ENCODE peak calls at places on chromosomes 7 and 10, in four cellular contexts. D, N, S and P are unnamed samples.

GRCh38 chr7:81111358-81111757 is 192.5 kb upstream of the SEMA3C start:
- DNase-seq in D (no peak), S (no peak), N (no peak), P (peak; percentile 18)

GRCh38 chr7:35467456-35467978 is 213.6 kb upstream of the TBX20 start:
- DNase-seq in D (no peak), S (no peak), N (no peak), P (no peak)

GRCh38 chr7:115008465-115009114 is 86.7 kb downstream of the MDFIC start:
- DNase-seq in N (no peak), S (no peak), D (no peak), P (no peak)

GRCh38 chr7:92763636-92764423 is 72.5 kb downstream of the CDK6 start:
- DNase-seq in N (peak; percentile 49), D (peak; percentile 70), S (peak; percentile 63), P (no peak)

GRCh38 chr10:114711487-114712250 is 53.6 kb upstream of the ABLIM1 start:
- DNase-seq in N (no peak), D (no peak), S (no peak), P (no peak)

GRCh38 chr7:131878777-131879176 is 322.3 kb upstream of the PODXL start:
- DNase-seq in N (no peak), D (no peak), S (no peak), P (no peak)

GRCh38 chr7:140542226-140542625 is 62.9 kb upstream of the MKRN1 start:
- DNase-seq in N (no peak), S (no peak), D (no peak), P (no peak)

GRCh38 chr10:110426294-110427153 is 71.2 kb upstream of the DUSP5 start:
- DNase-seq in S (no peak), D (no peak), N (peak; percentile 19), P (no peak)

GRCh38 chr10:121595806-121596667 is 2.2 kb downstream of the FGFR2 start:
- DNase-seq in D (peak; percentile 73), N (no peak), S (no peak), P (no peak)

GRCh38 chr7:98329974-98330373 is 48.5 kb downstream of the BRI3 start:
- DNase-seq in D (no peak), S (no peak), N (no peak), P (no peak)

GRCh38 chr7:1532456-1533254 is 2.2 kb downstream of the MAFK start:
- DNase-seq in D (no peak), S (peak; percentile 77), N (peak; percentile 66), P (no peak)

GRCh38 chr7:372939-373791 is 83.2 kb downstream of the FOXL3 start:
- DNase-seq in D (peak; percentile 51), S (peak; percentile 92), N (no peak), P (peak; percentile 34)

GRCh38 chr7:17983238-17984088 is 43.2 kb upstream of the SNX13 start:
- DNase-seq in N (no peak), D (no peak), S (no peak), P (no peak)

GRCh38 chr7:88230646-88231045 is 10.8 kb upstream of the SRI start:
- DNase-seq in N (no peak), S (no peak), D (no peak), P (no peak)

GRCh38 chr7:88216276-88216675 is 3.6 kb downstream of the SRI start:
- DNase-seq in D (no peak), S (no peak), N (no peak), P (no peak)

GRCh38 chr7:129495987-129496386 is 6.3 kb upstream of the SMKR1 start:
- DNase-seq in S (no peak), N (no peak), D (no peak), P (no peak)

GRCh38 chr10:124177180-124177518 is 83.8 kb upstream of the CHST15 start:
- DNase-seq in S (no peak), N (no peak), D (no peak), P (no peak)

GRCh38 chr7:46099091-46099490 is 178.0 kb upstream of the IGFBP3 start:
- DNase-seq in S (no peak), D (no peak), N (no peak), P (no peak)

GRCh38 chr7:94418851-94419250 is 24.2 kb downstream of the COL1A2 start:
- DNase-seq in D (no peak), N (no peak), S (no peak), P (no peak)

GRCh38 chr10:103739039-103739764 is 116.2 kb downstream of the SH3PXD2A start:
- DNase-seq in N (no peak), D (no peak), S (no peak), P (no peak)

GRCh38 chr7:42174391-42174848 is 62.6 kb downstream of the GLI3 start:
- DNase-seq in D (no peak), N (no peak), S (no peak), P (no peak)

GRCh38 chr7:20227291-20227795 is 10.2 kb upstream of the MACC1 start:
- DNase-seq in N (no peak), D (no peak), S (no peak), P (no peak)

GRCh38 chr10:124323145-124323725 is 95.5 kb downstream of the OAT start:
- DNase-seq in N (no peak), D (no peak), S (no peak), P (no peak)

GRCh38 chr10:128324468-128324867 is 198.2 kb upstream of the MKI67 start:
- DNase-seq in N (no peak), D (no peak), S (no peak), P (no peak)

DNA sequence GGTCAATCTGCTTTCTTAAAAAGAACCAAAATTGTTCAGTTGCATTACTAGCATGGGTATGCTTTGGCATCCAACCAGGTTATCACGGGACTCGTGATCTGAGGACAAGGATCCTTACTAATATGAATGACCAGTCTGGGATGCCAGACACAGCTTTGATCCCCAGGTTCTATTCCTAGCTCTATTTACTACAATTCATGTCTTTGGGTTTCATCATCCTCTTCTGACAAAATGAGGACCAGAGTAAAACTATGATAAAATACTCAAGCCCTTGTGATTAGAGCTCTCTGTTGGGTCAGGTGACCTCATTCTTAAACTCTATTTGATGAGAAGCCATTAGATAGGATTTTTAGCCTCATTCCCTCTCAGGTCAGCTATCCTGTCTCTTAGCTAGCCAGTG is 119.8 kb downstream of the SLC25A13 start:
- DNase-seq in D (no peak), S (no peak), N (no peak), P (no peak)
- TF ChIP-seq RAD21 in D (no peak), S (no peak), N (no peak), P (no peak)

DNA sequence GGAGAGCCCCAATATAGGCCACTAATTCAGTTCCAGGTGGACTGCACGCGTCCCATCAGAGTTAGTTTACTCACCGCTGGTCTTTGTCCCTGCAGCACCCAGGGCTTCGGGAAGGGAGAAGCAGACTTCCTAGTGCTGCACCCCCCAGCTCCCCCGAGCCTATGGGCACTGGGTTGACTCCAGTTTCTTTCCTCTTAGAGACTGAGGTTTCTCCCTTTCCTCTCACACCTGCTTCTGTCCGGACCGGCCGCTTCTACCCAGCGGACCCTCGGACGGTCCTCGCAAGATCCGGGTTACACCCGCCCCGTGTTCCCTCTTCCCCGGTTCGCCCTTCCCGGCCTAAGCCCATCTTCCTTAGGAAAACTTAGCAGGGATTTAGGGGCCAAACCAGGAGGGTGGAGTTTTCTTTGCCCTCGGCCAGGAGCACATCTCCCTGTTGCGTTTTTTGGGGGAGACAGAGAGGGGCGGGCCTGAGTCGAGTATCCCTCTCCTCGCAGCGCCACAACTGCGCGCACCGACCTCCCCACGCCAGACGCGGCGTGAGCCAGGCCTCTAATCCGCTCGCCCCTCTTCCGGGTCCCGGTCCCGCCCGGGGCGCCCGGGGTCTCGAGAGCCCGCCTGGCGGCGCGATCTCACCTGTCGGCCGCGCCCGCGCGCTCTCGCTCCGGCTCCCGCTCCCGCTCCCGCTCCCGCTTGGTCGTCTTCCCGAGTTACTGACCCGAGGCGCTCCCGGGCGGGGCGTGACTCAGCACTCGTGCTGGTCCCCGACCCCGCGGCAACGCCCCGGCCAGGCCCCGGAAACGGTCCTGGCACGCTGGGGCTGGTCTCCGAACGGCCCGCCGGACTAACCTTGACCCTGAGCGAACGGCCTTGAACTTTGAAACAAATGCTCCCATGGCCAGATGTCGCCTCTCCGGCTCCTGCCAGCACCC is at the start of gene AIFM2:
- DNase-seq in N (peak; percentile 88), S (peak; percentile 80), D (peak; percentile 85), P (peak; percentile 87)
- TF ChIP-seq TAF1 in N (peak; percentile 42), S (peak; percentile 49), D (peak; percentile 44), P (peak; percentile 24)

GRCh38 chr10:95889830-95890229 is 17.9 kb upstream of the CC2D2B start:
- DNase-seq in N (no peak), S (no peak), D (no peak), P (no peak)
- H2AFZ ChIP-seq in N (no peak overlapping the region), S (no peak overlapping the region), D (no peak overlapping the region), P (no peak overlapping the region)

GRCh38 chr7:82384779-82385178 is 58.8 kb downstream of the CACNA2D1 start:
- DNase-seq in S (no peak), N (no peak), D (no peak), P (no peak)
- TF ChIP-seq RAD21 in S (no peak), N (no peak), D (no peak), P (no peak)

DNA sequence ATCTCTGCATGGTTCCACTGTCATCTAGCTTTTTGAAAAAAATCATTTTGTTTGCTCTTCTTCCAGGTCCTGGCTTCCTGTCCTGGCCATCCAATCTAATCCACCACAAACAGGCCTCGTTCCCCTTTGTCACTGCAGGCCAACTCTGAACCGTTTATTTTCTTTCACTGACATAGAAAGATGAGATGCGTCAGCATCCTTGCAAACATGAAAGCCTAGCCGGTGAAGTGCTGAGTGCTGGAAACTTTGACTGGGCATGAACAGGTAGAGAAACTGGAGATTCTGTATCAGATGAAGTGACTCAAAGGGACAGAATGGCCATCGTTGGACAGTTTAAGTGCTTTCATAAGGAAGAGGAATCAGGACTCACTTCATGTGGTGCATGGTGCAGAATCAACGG is 1247.8 kb downstream of the TYW1 start:
- DNase-seq in N (no peak), D (no peak), S (no peak), P (no peak)
- TF ChIP-seq TAF1 in N (no peak), D (no peak), S (no peak), P (no peak)

GRCh38 chr7:32154797-32155196 is 84.6 kb upstream of the PDE1C start:
- DNase-seq in D (no peak), S (no peak), N (no peak), P (no peak)
- H2AFZ ChIP-seq in D (no peak overlapping the region), S (no peak overlapping the region), N (no peak overlapping the region), P (peak overlapping the region; percentile 38)

DNA sequence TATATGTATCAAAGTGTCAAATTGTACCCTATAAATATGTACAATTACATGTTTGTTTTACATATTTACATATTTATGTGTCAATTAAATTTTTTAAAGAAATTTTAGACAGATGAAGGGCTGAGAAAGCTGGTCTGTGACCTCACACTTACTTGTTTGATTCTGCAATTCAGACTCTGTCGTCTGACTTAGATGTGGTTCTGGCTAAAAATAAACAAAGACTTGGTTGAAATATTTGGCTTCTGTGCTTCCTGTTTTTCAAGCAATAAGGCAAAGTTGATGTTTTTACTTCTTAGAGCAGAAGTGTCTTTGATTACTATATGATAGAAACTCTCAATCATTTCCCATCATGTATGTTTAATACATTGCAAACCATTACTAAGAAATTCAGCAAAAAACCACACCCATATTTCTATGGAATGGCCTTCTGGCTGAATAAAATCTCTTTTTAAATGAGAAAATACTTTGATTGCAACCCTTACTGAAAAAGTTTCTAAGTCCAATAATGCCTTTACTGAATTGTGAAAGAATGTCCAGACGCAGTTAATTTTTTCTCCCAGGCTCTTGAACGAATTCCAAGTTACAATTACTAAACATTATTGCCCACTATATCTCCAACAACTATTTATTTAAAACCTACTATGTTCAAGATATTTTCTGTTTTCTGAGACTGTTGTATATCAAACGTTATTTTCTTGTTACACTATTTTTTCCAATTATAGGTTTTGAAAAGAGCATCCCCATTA is 59.4 kb upstream of the PRKG1 start:
- DNase-seq in S (no peak), N (no peak), D (no peak), P (no peak)
- TF ChIP-seq RAD21 in S (no peak), N (no peak), D (no peak), P (no peak)